ENCODE peak calls at places on chromosomes 2 and 18, in six cellular contexts. W is gastrocnemius medialis, Y is stomach, V is adrenal gland, O is Peyer's patch, A is tibial nerve. R is an unnamed sample.

GRCh38 chr18:46099463-46099862 is 1.4 kb upstream of the ATP5F1A start:
- DNase-seq in Y (no peak), V (no peak), A (no peak), O (no peak), W (no peak), R (no peak)

GRCh38 chr2:241863021-241863954 is 4.6 kb upstream of the PDCD1 start:
- DNase-seq in A (no peak), W (no peak), O (peak), V (no peak), Y (no peak), R (no peak)

GRCh38 chr2:134845719-134846118 is 7.3 kb downstream of the ACMSD start:
- DNase-seq in Y (no peak), A (no peak), O (no peak), V (no peak), W (no peak), R (no peak)

GRCh38 chr2:138433995-138434991 is 67.3 kb upstream of the SPOPL start:
- DNase-seq in W (no peak), O (no peak), A (no peak), Y (no peak), V (no peak), R (no peak)

GRCh38 chr2:165634855-165635254 is 159.2 kb downstream of the GALNT3 start:
- DNase-seq in V (peak), W (no peak), O (no peak), Y (peak), A (peak), R (no peak)

GRCh38 chr18:22300665-22301636 is 116.8 kb downstream of the CTAGE1 start:
- DNase-seq in W (no peak), V (no peak), O (no peak), Y (no peak), A (no peak), R (no peak)

GRCh38 chr2:160309585-160309984 is 109.5 kb upstream of the ITGB6 start:
- DNase-seq in V (no peak), A (no peak), W (no peak), Y (no peak), O (no peak), R (no peak)

GRCh38 chr2:68756178-68756577 is 21.6 kb downstream of the ARHGAP25 start:
- DNase-seq in Y (no peak), O (peak), A (no peak), W (no peak), V (no peak), R (no peak)

GRCh38 chr2:24815171-24815570 is 21.9 kb downstream of the CENPO start:
- DNase-seq in W (no peak), V (no peak), Y (no peak), A (no peak), O (no peak), R (no peak)

GRCh38 chr2:219352448-219353023 is 20.0 kb upstream of the RESP18 start:
- DNase-seq in W (no peak), A (peak), O (peak), Y (peak), V (peak), R (peak)

GRCh38 chr2:73212448-73213176 is 1.4 kb upstream of the SMYD5 start:
- DNase-seq in V (peak), W (peak), O (peak), A (peak), Y (peak), R (peak)

GRCh38 chr2:46339676-46340459 is 42.7 kb downstream of the EPAS1 start:
- DNase-seq in O (no peak), V (peak), W (no peak), Y (peak), A (no peak), R (no peak)

GRCh38 chr2:1546023-1546591 is 132.8 kb downstream of the TPO start:
- DNase-seq in Y (no peak), O (no peak), A (peak), V (peak), W (no peak), R (no peak)

GRCh38 chr2:38505779-38506178 is 96.9 kb downstream of the HNRNPLL start:
- DNase-seq in V (peak), O (no peak), Y (no peak), W (peak), A (peak), R (peak)

GRCh38 chr2:163157891-163158511 is 319.4 kb upstream of the KCNH7 start:
- DNase-seq in O (no peak), V (no peak), Y (no peak), A (no peak), W (no peak), R (no peak)

GRCh38 chr2:163132850-163133249 is 294.3 kb upstream of the KCNH7 start:
- DNase-seq in A (no peak), V (no peak), O (no peak), Y (no peak), W (no peak), R (no peak)

GRCh38 chr2:180670302-180671003 is 310.0 kb upstream of the UBE2E3 start:
- DNase-seq in Y (no peak), W (no peak), O (no peak), A (no peak), V (no peak), R (no peak)

GRCh38 chr2:96157649-96158553 is 12.7 kb upstream of the DUSP2 start:
- DNase-seq in O (peak), V (no peak), W (no peak), A (no peak), Y (no peak), R (peak)

GRCh38 chr18:68662779-68663178 is 52.1 kb downstream of the TMX3 start:
- DNase-seq in Y (no peak), O (no peak), W (no peak), A (no peak), V (no peak), R (no peak)

GRCh38 chr2:35035883-35036282 is 1319.7 kb upstream of the CRIM1 start:
- DNase-seq in Y (no peak), V (no peak), A (no peak), W (no peak), O (no peak), R (no peak)

GRCh38 chr18:75489493-75490190 is 62.1 kb upstream of the SMIM21 start:
- DNase-seq in W (no peak), A (peak), Y (no peak), V (no peak), O (no peak), R (no peak)

GRCh38 chr2:239940861-239941570 is 84.1 kb downstream of the NDUFA10 start:
- DNase-seq in V (peak), A (no peak), Y (no peak), W (no peak), O (no peak), R (peak)

GRCh38 chr18:55124078-55124477 is 164.8 kb upstream of the CCDC68 start:
- DNase-seq in A (no peak), Y (no peak), V (no peak), O (no peak), W (no peak), R (no peak)

GRCh38 chr18:47968721-47969120 is 38.3 kb upstream of the SMAD2 start:
- DNase-seq in O (no peak), W (no peak), A (no peak), V (no peak), Y (no peak), R (no peak)

GRCh38 chr2:121529439-121530209 is 1.1 kb upstream of the RNU4ATAC start:
- DNase-seq in Y (peak), W (peak), V (peak), O (peak), A (no peak), R (no peak)

GRCh38 chr2:23271230-23271629 is 113.7 kb upstream of the KLHL29 start:
- DNase-seq in W (no peak), V (no peak), Y (no peak), O (no peak), A (no peak), R (no peak)

GRCh38 chr2:168712053-168712452 is 90.4 kb upstream of the NOSTRIN start:
- DNase-seq in Y (no peak), O (no peak), A (no peak), V (no peak), W (no peak), R (no peak)

GRCh38 chr2:148978736-148979135 is 59.8 kb upstream of the LYPD6B start:
- DNase-seq in A (peak), Y (no peak), W (no peak), O (no peak), V (no peak), R (no peak)

GRCh38 chr2:48912110-48912509 is 156.6 kb upstream of the LHCGR start:
- DNase-seq in A (no peak), V (no peak), O (no peak), Y (no peak), W (no peak), R (no peak)

GRCh38 chr2:68799138-68799537 is 64.5 kb downstream of the ARHGAP25 start:
- DNase-seq in O (no peak), Y (no peak), V (no peak), A (no peak), W (no peak), R (no peak)

GRCh38 chr2:237214963-237215362 is 129.3 kb downstream of the COPS8 start:
- DNase-seq in W (no peak), V (no peak), Y (no peak), O (no peak), A (no peak), R (no peak)

GRCh38 chr2:124571836-124572235 is 546.7 kb downstream of the CNTNAP5 start:
- DNase-seq in V (no peak), Y (no peak), O (no peak), W (no peak), A (no peak), R (no peak)

GRCh38 chr2:84938194-84938879 is 32.6 kb upstream of the KCMF1 start:
- DNase-seq in W (no peak), V (no peak), A (no peak), O (no peak), Y (no peak), R (no peak)

GRCh38 chr2:30741576-30741975 is 65.7 kb downstream of the CAPN13 start:
- DNase-seq in O (no peak), A (no peak), Y (no peak), W (no peak), V (no peak), R (no peak)
- TF ChIP-seq POLR2A in O (no peak), A (no peak), Y (no peak), W (no peak), V (no peak), R (no peak)

DNA sequence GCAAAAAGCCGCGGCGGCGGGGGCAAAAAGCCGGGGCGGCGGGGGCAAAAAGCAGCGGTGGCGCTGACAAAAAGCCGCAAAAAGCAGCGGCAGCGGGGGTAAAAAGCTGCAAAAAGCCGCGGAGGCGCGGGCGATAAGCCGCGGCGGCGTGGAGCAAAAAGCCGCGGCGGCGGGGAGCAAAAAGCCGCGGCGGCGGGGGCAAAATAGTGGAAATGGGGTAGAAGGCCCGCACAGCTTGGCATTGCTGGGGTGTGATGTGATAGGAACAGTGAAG is 450.1 kb downstream of the ANKRD30B start:
- DNase-seq in Y (no peak), O (no peak), V (no peak), A (no peak), W (no peak), R (no peak)
- H3K4me3 ChIP-seq in Y (no peak), O (peak), V (no peak), A (no peak), W (no peak), R (peak)

GRCh38 chr2:230602562-230603230 is 109.9 kb upstream of the CAB39 start:
- DNase-seq in V (no peak), W (no peak), O (peak), A (no peak), Y (no peak), R (no peak)
- TF ChIP-seq POLR2A in V (no peak), W (no peak), O (no peak), A (no peak), Y (no peak), R (no peak)

DNA sequence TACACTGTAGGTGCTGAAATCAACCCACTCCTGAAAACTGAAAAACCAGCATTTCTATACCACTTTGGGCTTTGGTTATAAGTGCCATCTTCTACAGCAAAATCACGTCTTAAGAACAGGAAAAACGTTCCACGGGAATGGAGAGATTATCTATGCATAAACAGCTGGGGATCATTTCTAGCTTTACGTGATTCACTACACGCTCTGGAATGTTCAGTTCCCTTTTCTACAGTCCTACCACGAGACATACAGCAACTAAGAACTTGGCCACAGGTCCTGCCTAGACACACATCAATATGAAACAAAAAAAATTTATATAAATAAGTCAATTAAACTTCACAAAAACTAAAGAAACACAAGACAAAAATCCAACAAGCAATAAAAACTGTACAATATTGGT is 3.6 kb downstream of the CXCR4 start:
- DNase-seq in O (no peak), W (no peak), A (no peak), Y (no peak), V (no peak), R (no peak)
- H3K4me3 ChIP-seq in O (peak), W (no peak), A (no peak), Y (peak), V (no peak), R (no peak)

DNA sequence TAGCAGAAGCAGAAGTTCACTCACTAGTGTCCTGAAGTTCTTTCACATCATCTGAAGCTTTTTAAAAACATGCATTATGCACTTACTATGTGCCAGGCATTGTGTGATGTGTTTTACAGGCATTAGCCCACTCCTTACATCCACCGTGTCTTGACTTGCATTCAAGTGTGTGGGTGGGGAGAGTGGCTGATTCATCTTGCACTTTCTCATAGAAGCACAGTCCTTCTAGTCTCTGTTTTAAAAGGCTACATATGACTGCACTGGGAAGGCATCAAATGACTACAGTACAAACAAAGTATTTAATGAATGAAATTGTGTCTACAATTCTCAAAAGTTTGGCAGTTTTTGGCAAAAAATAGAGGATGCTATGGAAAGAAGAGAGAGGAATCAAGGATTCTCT is 21.6 kb upstream of the DSC3 start:
- DNase-seq in A (no peak), W (no peak), V (no peak), O (no peak), Y (no peak), R (no peak)
- TF ChIP-seq POLR2A in A (no peak), W (no peak), V (no peak), O (no peak), Y (no peak), R (no peak)

R was measured in suprapubic skin.